ENCODE peak calls at places on chromosomes 11 and 22, in seven cellular contexts. One of them, this sample, is unnamed.
A peak's percentile ranks its signal among the peaks of the same experiment; 100 is the strongest.

GRCh38 chr22:47166446-47167016 is 404.1 kb downstream of the TBC1D22A start:
- DNase-seq in HT1080: no peak
- DNase-seq in iPS-NIHi11: no peak
- DNase-seq in Ammon's horn: no peak
- DNase-seq in stimulated activated CD4-positive, alpha-beta T cell treated with anti-CD3 and anti-CD28 coated beads, Interleukin-2, amount 100 ng/mL, for 48 hours: no peak
- DNase-seq in midbrain: no peak
- DNase-seq in NCI-H460: no peak
- DNase-seq in this sample: no peak

GRCh38 chr11:72224587-72225410 is at the start of gene INPPL1:
- DNase-seq in HT1080: no peak
- DNase-seq in iPS-NIHi11: peak; percentile 70
- DNase-seq in Ammon's horn: peak; percentile 46
- DNase-seq in stimulated activated CD4-positive, alpha-beta T cell treated with anti-CD3 and anti-CD28 coated beads, Interleukin-2, amount 100 ng/mL, for 48 hours: peak; percentile 46
- DNase-seq in midbrain: peak; percentile 57
- DNase-seq in NCI-H460: peak; percentile 18
- DNase-seq in this sample: peak; percentile 50

GRCh38 chr22:19223110-19223509 is 44.6 kb upstream of the SLC25A1 start:
- DNase-seq in HT1080: no peak
- DNase-seq in iPS-NIHi11: no peak
- DNase-seq in Ammon's horn: no peak
- DNase-seq in stimulated activated CD4-positive, alpha-beta T cell treated with anti-CD3 and anti-CD28 coated beads, Interleukin-2, amount 100 ng/mL, for 48 hours: no peak
- DNase-seq in midbrain: no peak
- DNase-seq in NCI-H460: no peak
- DNase-seq in this sample: no peak

GRCh38 chr11:91066648-91067047 is 843.8 kb upstream of the CHORDC1 start:
- DNase-seq in HT1080: no peak
- DNase-seq in iPS-NIHi11: no peak
- DNase-seq in Ammon's horn: no peak
- DNase-seq in stimulated activated CD4-positive, alpha-beta T cell treated with anti-CD3 and anti-CD28 coated beads, Interleukin-2, amount 100 ng/mL, for 48 hours: no peak
- DNase-seq in midbrain: no peak
- DNase-seq in NCI-H460: no peak
- DNase-seq in this sample: no peak

GRCh38 chr11:1893581-1894359 is 2.1 kb upstream of the PRR33 start:
- DNase-seq in HT1080: no peak
- DNase-seq in iPS-NIHi11: no peak
- DNase-seq in Ammon's horn: no peak
- DNase-seq in stimulated activated CD4-positive, alpha-beta T cell treated with anti-CD3 and anti-CD28 coated beads, Interleukin-2, amount 100 ng/mL, for 48 hours: no peak
- DNase-seq in midbrain: no peak
- DNase-seq in NCI-H460: no peak
- DNase-seq in this sample: no peak

GRCh38 chr11:94117871-94118270 is 10.8 kb upstream of the PANX1 start:
- DNase-seq in HT1080: peak; percentile 37
- DNase-seq in iPS-NIHi11: no peak
- DNase-seq in Ammon's horn: no peak
- DNase-seq in stimulated activated CD4-positive, alpha-beta T cell treated with anti-CD3 and anti-CD28 coated beads, Interleukin-2, amount 100 ng/mL, for 48 hours: no peak
- DNase-seq in midbrain: no peak
- DNase-seq in NCI-H460: no peak
- DNase-seq in this sample: no peak

GRCh38 chr11:120174866-120175265 is 36.0 kb upstream of the OAF start:
- DNase-seq in HT1080: no peak
- DNase-seq in iPS-NIHi11: no peak
- DNase-seq in Ammon's horn: no peak
- DNase-seq in stimulated activated CD4-positive, alpha-beta T cell treated with anti-CD3 and anti-CD28 coated beads, Interleukin-2, amount 100 ng/mL, for 48 hours: no peak
- DNase-seq in midbrain: no peak
- DNase-seq in NCI-H460: no peak
- DNase-seq in this sample: no peak

GRCh38 chr11:12845739-12846358 is 163.3 kb upstream of the RASSF10 start:
- DNase-seq in HT1080: peak; percentile 42
- DNase-seq in iPS-NIHi11: no peak
- DNase-seq in Ammon's horn: peak; percentile 62
- DNase-seq in stimulated activated CD4-positive, alpha-beta T cell treated with anti-CD3 and anti-CD28 coated beads, Interleukin-2, amount 100 ng/mL, for 48 hours: no peak
- DNase-seq in midbrain: peak; percentile 28
- DNase-seq in NCI-H460: no peak
- DNase-seq in this sample: peak; percentile 49

GRCh38 chr11:76143274-76143673 is 63.0 kb downstream of the WNT11 start:
- DNase-seq in HT1080: no peak
- DNase-seq in iPS-NIHi11: no peak
- DNase-seq in Ammon's horn: no peak
- DNase-seq in stimulated activated CD4-positive, alpha-beta T cell treated with anti-CD3 and anti-CD28 coated beads, Interleukin-2, amount 100 ng/mL, for 48 hours: no peak
- DNase-seq in midbrain: no peak
- DNase-seq in NCI-H460: no peak
- DNase-seq in this sample: no peak

GRCh38 chr22:20957691-20958440 is 9.2 kb upstream of the AIFM3 start:
- DNase-seq in HT1080: no peak
- DNase-seq in iPS-NIHi11: peak; percentile 59
- DNase-seq in Ammon's horn: no peak
- DNase-seq in stimulated activated CD4-positive, alpha-beta T cell treated with anti-CD3 and anti-CD28 coated beads, Interleukin-2, amount 100 ng/mL, for 48 hours: no peak
- DNase-seq in midbrain: peak; percentile 10
- DNase-seq in NCI-H460: peak; percentile 30
- DNase-seq in this sample: no peak

GRCh38 chr11:1516273-1517067 is 29.9 kb upstream of the MOB2 start:
- DNase-seq in HT1080: no peak
- DNase-seq in iPS-NIHi11: no peak
- DNase-seq in Ammon's horn: no peak
- DNase-seq in stimulated activated CD4-positive, alpha-beta T cell treated with anti-CD3 and anti-CD28 coated beads, Interleukin-2, amount 100 ng/mL, for 48 hours: no peak
- DNase-seq in midbrain: no peak
- DNase-seq in NCI-H460: no peak
- DNase-seq in this sample: no peak

GRCh38 chr11:128504489-128504888 is 82.9 kb downstream of the ETS1 start:
- DNase-seq in HT1080: no peak
- DNase-seq in iPS-NIHi11: no peak
- DNase-seq in Ammon's horn: no peak
- DNase-seq in stimulated activated CD4-positive, alpha-beta T cell treated with anti-CD3 and anti-CD28 coated beads, Interleukin-2, amount 100 ng/mL, for 48 hours: no peak
- DNase-seq in midbrain: no peak
- DNase-seq in NCI-H460: no peak
- DNase-seq in this sample: no peak

GRCh38 chr22:19942071-19942885 is 660 bp upstream of the TXNRD2 start:
- DNase-seq in HT1080: no peak
- DNase-seq in iPS-NIHi11: peak; percentile 31
- DNase-seq in Ammon's horn: peak; percentile 61
- DNase-seq in stimulated activated CD4-positive, alpha-beta T cell treated with anti-CD3 and anti-CD28 coated beads, Interleukin-2, amount 100 ng/mL, for 48 hours: no peak
- DNase-seq in midbrain: peak; percentile 23
- DNase-seq in NCI-H460: no peak
- DNase-seq in this sample: no peak